ENCODE peak calls at places on chromosomes 7 and 10, in seven cellular contexts. R is GM12878, J is HepG2, P is HCT116, K is H1, X is SK-N-SH, Y is NT2/D1. I is an unnamed sample.
A peak's percentile ranks its signal among the peaks of the same experiment; 100 is the strongest.

GRCh38 chr7:110522751-110523200 is 568.2 kb upstream of the LRRN3 start:
- DNase-seq in K (no peak), J (peak; percentile 96), X (peak; percentile 50), Y (peak; percentile 39), P (no peak), R (no peak), I (no peak)

GRCh38 chr10:3850999-3851937 is 66.3 kb upstream of the KLF6 start:
- DNase-seq in J (peak; percentile 66), P (peak; percentile 43), K (no peak), X (no peak), Y (no peak), R (peak; percentile 72), I (no peak)

GRCh38 chr10:110003524-110003885 is 4.3 kb upstream of the ADD3 start:
- DNase-seq in J (no peak), P (no peak), K (no peak), R (no peak), Y (no peak), X (no peak), I (no peak)

GRCh38 chr7:36986429-36987362 is 262.4 kb upstream of the AOAH start:
- DNase-seq in Y (peak; percentile 75), X (peak; percentile 79), R (no peak), K (peak; percentile 41), P (peak; percentile 34), J (peak; percentile 36), I (peak; percentile 70)

GRCh38 chr7:69708857-69709256 is 110.6 kb downstream of the AUTS2 start:
- DNase-seq in J (no peak), X (no peak), Y (no peak), K (no peak), P (no peak), R (no peak), I (no peak)

GRCh38 chr7:45890902-45891461 is 2.7 kb downstream of the IGFBP1 start:
- DNase-seq in X (peak; percentile 58), K (no peak), Y (no peak), P (peak; percentile 22), J (peak; percentile 36), R (no peak), I (peak; percentile 20)

GRCh38 chr7:156903232-156903909 is 10.4 kb upstream of the LMBR1 start:
- DNase-seq in J (peak; percentile 37), R (no peak), Y (no peak), K (no peak), X (no peak), P (peak; percentile 89), I (no peak)

GRCh38 chr7:48035967-48036478 is 680 bp downstream of the C7orf57 start:
- DNase-seq in P (no peak), X (peak; percentile 59), R (no peak), Y (no peak), K (no peak), J (no peak), I (no peak)

GRCh38 chr10:132957131-132957530 is 14.8 kb upstream of the CFAP46 start:
- DNase-seq in K (no peak), X (peak; percentile 61), P (no peak), R (no peak), Y (no peak), J (no peak), I (no peak)

GRCh38 chr7:209846-210245 is 17.5 kb downstream of the FAM20C start:
- DNase-seq in X (no peak), K (no peak), P (no peak), R (no peak), Y (no peak), J (no peak), I (no peak)

GRCh38 chr7:137563986-137564385 is 220.5 kb upstream of the PTN start:
- DNase-seq in J (no peak), R (no peak), Y (no peak), P (no peak), X (no peak), K (no peak), I (no peak)

GRCh38 chr7:1939434-1940401 is 269.6 kb downstream of the ELFN1 start:
- DNase-seq in X (no peak), R (no peak), K (no peak), Y (no peak), P (no peak), J (no peak), I (peak; percentile 28)

GRCh38 chr7:110309941-110310340 is 781.0 kb upstream of the LRRN3 start:
- DNase-seq in X (no peak), J (no peak), R (no peak), Y (no peak), K (no peak), P (no peak), I (no peak)

GRCh38 chr7:143355450-143356385 is 6.8 kb downstream of the FAM131B start:
- DNase-seq in X (peak; percentile 45), R (no peak), K (no peak), J (no peak), P (no peak), Y (no peak), I (peak; percentile 62)

GRCh38 chr10:21870849-21871248 is 132.7 kb downstream of the DNAJC1 start:
- DNase-seq in X (no peak), Y (no peak), P (no peak), K (no peak), J (no peak), R (no peak), I (no peak)

GRCh38 chr7:27238979-27239779 is 3.4 kb upstream of the EVX1 start:
- DNase-seq in Y (no peak), J (no peak), K (no peak), R (no peak), X (peak; percentile 79), P (no peak), I (no peak)

GRCh38 chr7:7504910-7505704 is 30.6 kb downstream of the COL28A1 start:
- DNase-seq in P (no peak), R (no peak), Y (no peak), K (no peak), X (peak; percentile 49), J (no peak), I (no peak)
- TF ChIP-seq YY1 in P (no peak), R (no peak), Y (no peak), K (no peak), X (no peak), J (no peak), I (no peak)

GRCh38 chr10:74991435-74991834 is 120.0 kb upstream of the SAMD8 start:
- DNase-seq in P (peak; percentile 50), R (no peak), X (peak; percentile 17), J (peak; percentile 60), Y (no peak), K (no peak), I (peak; percentile 66)

GRCh38 chr10:74992068-74992467 is 119.4 kb upstream of the SAMD8 start:
- DNase-seq in Y (no peak), R (no peak), J (no peak), K (no peak), X (no peak), P (no peak), I (no peak)

GRCh38 chr10:74988787-74989574 is 122.5 kb upstream of the SAMD8 start:
- DNase-seq in P (no peak), X (no peak), Y (no peak), J (no peak), R (no peak), K (no peak), I (no peak)

GRCh38 chr10:74987339-74988054 is 124.0 kb upstream of the SAMD8 start:
- DNase-seq in K (no peak), R (no peak), Y (no peak), P (no peak), X (no peak), J (no peak), I (no peak)

DNA sequence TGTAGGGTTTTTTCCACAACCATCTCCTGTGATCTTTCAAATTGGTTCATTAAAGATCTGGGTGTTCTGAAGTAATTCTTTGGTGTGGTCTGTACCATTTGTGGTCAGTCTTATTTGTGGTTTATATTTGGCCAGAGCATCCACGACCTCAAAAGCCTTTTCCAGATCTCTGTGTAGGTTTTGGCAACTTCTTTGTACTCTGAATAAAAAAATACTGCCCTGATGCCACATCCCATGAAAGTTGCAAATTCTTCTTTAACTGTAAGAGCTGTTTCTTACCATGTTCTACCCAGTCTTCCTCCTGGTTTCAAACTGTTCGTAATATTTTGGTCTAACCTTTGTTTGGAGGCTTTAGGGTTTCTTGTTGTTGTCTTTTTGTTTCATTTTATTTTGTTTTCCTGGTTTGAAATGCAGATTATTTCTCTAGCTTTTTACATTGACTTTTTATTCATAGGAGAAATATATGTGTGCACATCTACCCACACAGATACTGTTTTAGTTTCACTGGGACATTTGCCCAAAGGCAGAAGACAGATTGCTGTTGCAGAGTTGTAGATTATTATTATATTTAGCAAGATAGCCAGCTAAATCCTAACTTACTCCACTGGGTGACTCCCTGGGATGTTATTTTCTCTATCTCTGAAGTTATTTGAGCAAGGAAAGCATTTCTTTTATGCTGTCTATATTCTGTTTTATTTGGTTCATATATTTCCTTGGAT is 123.2 kb upstream of the SAMD8 start:
- DNase-seq in P (no peak), X (no peak), Y (no peak), J (no peak), K (no peak), R (no peak), I (no peak)
- TF ChIP-seq YY1 in P (no peak), X (no peak), Y (no peak), J (no peak), K (no peak), R (no peak), I (no peak)

GRCh38 chr7:74304550-74304949 is 15.3 kb downstream of the CLIP2 start:
- DNase-seq in X (no peak), J (no peak), Y (no peak), R (no peak), K (no peak), P (no peak), I (no peak)
- TF ChIP-seq YY1 in X (no peak), J (no peak), Y (no peak), R (no peak), K (no peak), P (no peak), I (no peak)

DNA sequence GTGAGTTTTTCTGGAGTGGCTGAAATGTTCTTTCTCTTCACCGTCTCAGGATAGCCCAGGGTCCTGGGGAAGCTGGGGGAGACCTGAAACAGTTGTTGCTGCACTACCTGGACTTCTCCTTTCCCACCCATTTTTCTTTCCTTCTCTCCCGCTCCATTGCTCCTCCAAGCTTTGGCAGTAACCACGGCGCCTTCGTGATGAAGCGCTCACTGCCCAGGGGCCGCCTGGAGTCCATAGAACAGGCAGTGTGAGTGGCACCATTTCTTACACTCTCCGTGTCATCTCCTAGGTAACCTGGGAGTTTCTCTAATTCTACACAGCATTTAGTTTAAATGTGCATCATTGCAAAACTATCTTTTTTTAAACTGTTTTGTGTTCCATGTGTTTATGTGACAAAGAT is 40.3 kb upstream of the BHLHA15 start:
- DNase-seq in R (no peak), P (no peak), K (no peak), Y (no peak), J (no peak), X (no peak), I (no peak)
- TF ChIP-seq YY1 in R (no peak), P (no peak), K (no peak), Y (no peak), J (no peak), X (no peak), I (no peak)

GRCh38 chr10:28201666-28202400 is 101.0 kb downstream of the MPP7 start:
- DNase-seq in R (no peak), K (no peak), J (no peak), X (no peak), Y (no peak), P (no peak), I (no peak)

GRCh38 chr10:28207799-28208198 is 95.1 kb downstream of the MPP7 start:
- DNase-seq in Y (no peak), K (no peak), R (no peak), P (no peak), X (no peak), J (no peak), I (no peak)

GRCh38 chr10:28200804-28201203 is 102.1 kb downstream of the MPP7 start:
- DNase-seq in X (no peak), Y (no peak), J (no peak), P (no peak), R (no peak), K (no peak), I (no peak)

GRCh38 chr10:28202941-28203352 is 99.9 kb downstream of the MPP7 start:
- DNase-seq in P (no peak), X (no peak), J (no peak), R (no peak), K (no peak), Y (no peak), I (no peak)
- TF ChIP-seq YY1 in P (no peak), X (no peak), J (no peak), R (no peak), K (no peak), Y (no peak), I (no peak)